ENCODE peak calls at places on chromosomes 11 and 22, in seven cellular contexts. C is K562, Q is SK-N-SH, N is GM12892, L is H1, B is GM12878, J is HepG2. H is an unnamed sample.

GRCh38 chr11:86374586-86374985 is at the start of gene CCDC81:
- DNase-seq in B (no peak), J (no peak), C (no peak), N (no peak), L (peak), Q (no peak), H (no peak)

GRCh38 chr22:33101550-33101949 is 43.4 kb upstream of the SYN3 start:
- DNase-seq in J (no peak), N (no peak), Q (peak), B (no peak), C (no peak), L (no peak), H (no peak)

GRCh38 chr11:26227311-26227710 is 104.6 kb upstream of the ANO3 start:
- DNase-seq in N (no peak), C (no peak), L (no peak), B (peak), J (peak), Q (peak), H (no peak)

GRCh38 chr11:122717264-122717867 is 61.8 kb downstream of the UBASH3B start:
- DNase-seq in L (no peak), N (peak), Q (no peak), J (no peak), C (no peak), B (peak), H (peak)

GRCh38 chr22:48428556-48429371 is 1398.9 kb downstream of the BRD1 start:
- DNase-seq in Q (no peak), C (no peak), B (no peak), L (no peak), N (no peak), J (no peak), H (no peak)

GRCh38 chr11:62721994-62722393 is 5.3 kb downstream of the HNRNPUL2 start:
- DNase-seq in C (no peak), J (peak), N (no peak), B (no peak), L (no peak), Q (no peak), H (no peak)

GRCh38 chr11:72740562-72741428 is 11.4 kb downstream of the ARAP1 start:
- DNase-seq in C (no peak), J (no peak), N (no peak), L (no peak), Q (no peak), B (no peak), H (no peak)

GRCh38 chr11:44416776-44417175 is 106.8 kb upstream of the ALX4 start:
- DNase-seq in Q (no peak), C (no peak), L (no peak), J (no peak), B (no peak), N (no peak), H (no peak)

GRCh38 chr11:121479355-121479754 is 26.6 kb upstream of the SORL1-AS1 start:
- DNase-seq in C (no peak), L (no peak), B (no peak), N (no peak), Q (no peak), J (no peak), H (no peak)

GRCh38 chr11:94379619-94380018 is 21.6 kb downstream of the GPR83 start:
- DNase-seq in Q (no peak), N (no peak), C (no peak), B (no peak), J (no peak), L (no peak), H (no peak)

GRCh38 chr22:20238567-20239062 is 29.5 kb downstream of the RTN4R start:
- DNase-seq in N (peak), L (peak), Q (peak), J (peak), B (no peak), C (peak), H (peak)

GRCh38 chr11:63745304-63746170 is 23.0 kb downstream of the ZFTA start:
- DNase-seq in J (no peak), C (no peak), L (no peak), N (no peak), Q (no peak), B (no peak), H (no peak)

GRCh38 chr22:20946080-20946986 is 20.7 kb upstream of the AIFM3 start:
- DNase-seq in C (no peak), L (no peak), Q (no peak), B (no peak), J (no peak), N (no peak), H (no peak)

GRCh38 chr11:10476342-10476741 is 21.3 kb downstream of the AMPD3 start:
- DNase-seq in J (no peak), L (no peak), C (no peak), Q (no peak), B (no peak), N (no peak), H (no peak)

GRCh38 chr11:1875093-1875785 is 16.5 kb downstream of the PRR33 start:
- DNase-seq in C (no peak), Q (peak), N (no peak), L (no peak), J (no peak), B (no peak), H (peak)

GRCh38 chr22:35219012-35219411 is 38.3 kb upstream of the HMGXB4 start:
- DNase-seq in Q (no peak), C (peak), L (no peak), B (no peak), N (no peak), J (no peak), H (no peak)

GRCh38 chr22:39443416-39443815 is 13.4 kb upstream of the MGAT3 start:
- DNase-seq in N (no peak), B (no peak), Q (no peak), J (no peak), L (no peak), C (no peak), H (no peak)

GRCh38 chr11:74474316-74474715 is 7.0 kb upstream of the KCNE3 start:
- DNase-seq in Q (no peak), C (no peak), L (no peak), N (no peak), J (no peak), B (no peak), H (no peak)

GRCh38 chr11:13691296-13691899 is 22.9 kb downstream of the FAR1 start:
- DNase-seq in N (no peak), J (no peak), Q (no peak), B (no peak), L (no peak), C (no peak), H (no peak)

GRCh38 chr11:121451982-121452608 is at the start of gene SORL1:
- DNase-seq in C (peak), B (no peak), J (peak), N (peak), L (peak), Q (peak), H (peak)

GRCh38 chr11:38672445-38672844 is 2074.4 kb upstream of the RAG2 start:
- DNase-seq in Q (no peak), J (no peak), B (no peak), N (no peak), C (no peak), L (no peak), H (no peak)

GRCh38 chr11:70240337-70240736 is 30.2 kb upstream of the PPFIA1 start:
- DNase-seq in L (no peak), B (no peak), J (no peak), N (no peak), C (no peak), Q (no peak), H (no peak)

GRCh38 chr22:27518583-27519437 is 282.7 kb downstream of the MN1 start:
- DNase-seq in J (no peak), B (no peak), Q (peak), N (no peak), C (no peak), L (no peak), H (no peak)

GRCh38 chr22:20551805-20552449 is 44.5 kb downstream of the MED15 start:
- DNase-seq in J (peak), L (no peak), N (no peak), Q (no peak), B (no peak), C (no peak), H (no peak)

GRCh38 chr11:28529540-28530410 is 421.6 kb downstream of the METTL15 start:
- DNase-seq in B (no peak), J (peak), N (no peak), L (no peak), Q (peak), C (peak), H (no peak)

DNA sequence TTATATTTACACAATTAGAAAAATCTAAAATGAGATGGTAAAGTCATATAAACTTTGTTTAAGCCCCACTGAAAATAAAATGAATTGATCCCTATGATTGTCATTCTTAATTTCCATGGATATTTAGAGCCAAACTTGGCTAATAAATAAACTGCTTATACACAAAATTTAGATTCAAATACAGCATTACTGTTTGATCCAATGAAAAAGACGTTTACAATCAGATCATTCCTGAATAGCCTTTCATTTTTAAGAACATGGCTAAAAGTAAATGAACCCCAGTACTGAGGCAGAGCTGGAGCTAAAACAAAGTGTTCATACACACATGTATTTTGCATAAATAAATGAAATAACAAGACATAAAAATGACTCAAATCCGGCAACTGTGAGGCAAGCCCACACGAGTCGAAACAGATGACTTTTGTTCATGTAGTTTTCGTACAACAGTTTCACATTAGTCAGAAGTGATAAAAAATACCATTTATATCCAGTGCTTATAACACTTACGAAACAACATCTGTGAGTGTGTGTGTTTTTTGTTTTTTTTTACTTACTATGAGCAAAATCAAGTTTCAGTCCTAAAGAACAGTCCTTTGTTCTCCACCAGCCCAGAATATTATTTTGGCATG is 386.5 kb downstream of the SOX6 start:
- DNase-seq in Q (no peak), C (no peak), B (peak), N (no peak), L (no peak), J (no peak), H (no peak)
- TF ChIP-seq POLR2AphosphoS5 in Q (no peak), C (no peak), B (no peak), N (no peak), L (no peak), J (no peak), H (no peak)

DNA sequence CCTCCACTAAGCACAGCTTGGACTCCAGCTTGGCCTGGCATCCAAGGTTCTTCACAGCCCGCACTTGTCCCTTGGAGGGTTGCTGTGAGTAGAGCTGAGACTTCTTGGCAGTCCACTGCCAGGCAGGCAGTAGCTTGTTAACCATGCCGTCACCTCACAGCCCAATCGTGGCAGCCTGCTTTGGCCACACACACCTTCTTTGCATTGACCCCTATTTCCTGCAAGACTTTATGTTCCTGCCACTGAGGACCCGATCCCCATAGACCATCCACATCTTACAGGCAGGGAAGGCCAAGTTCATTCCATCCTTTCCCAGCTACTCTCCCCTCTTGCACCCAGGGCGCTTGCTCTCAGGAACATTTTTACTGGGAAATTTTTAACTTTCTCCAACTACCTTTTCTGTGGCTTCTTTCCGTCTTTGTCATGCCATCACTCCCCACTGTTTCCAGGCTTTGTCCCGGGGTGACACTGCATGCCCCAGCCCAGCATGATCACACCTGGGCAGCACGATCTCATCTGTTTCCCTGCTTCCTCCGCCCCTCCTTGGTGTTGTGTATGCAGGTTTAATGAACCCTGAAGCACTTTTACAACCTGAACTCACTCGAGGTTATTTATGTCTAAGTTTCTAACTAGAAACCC is 2.6 kb upstream of the PYGM start:
- DNase-seq in Q (peak), L (no peak), C (no peak), B (no peak), N (no peak), J (no peak), H (peak)
- TF ChIP-seq TAF1 in Q (no peak), L (no peak), C (no peak), B (no peak), N (no peak), J (no peak), H (no peak)

GRCh38 chr22:40482886-40483285 is 112.5 kb downstream of the SGSM3 start:
- DNase-seq in L (no peak), N (no peak), B (no peak), C (no peak), Q (no peak), J (no peak), H (no peak)

GRCh38 chr22:40486962-40487602 is 116.7 kb downstream of the SGSM3 start:
- DNase-seq in L (no peak), C (no peak), B (no peak), N (no peak), J (no peak), Q (no peak), H (no peak)

GRCh38 chr22:40487663-40488249 is 117.4 kb downstream of the SGSM3 start:
- DNase-seq in N (no peak), B (no peak), C (peak), J (peak), L (no peak), Q (peak), H (no peak)

GRCh38 chr22:40485813-40486610 is 115.6 kb downstream of the SGSM3 start:
- DNase-seq in L (no peak), Q (no peak), N (no peak), C (no peak), B (no peak), J (no peak), H (no peak)

GRCh38 chr22:40484906-40485660 is 114.7 kb downstream of the SGSM3 start:
- DNase-seq in Q (no peak), B (no peak), C (no peak), L (no peak), J (no peak), N (no peak), H (no peak)
- TF ChIP-seq POLR2AphosphoS5 in Q (no peak), B (no peak), C (no peak), L (no peak), J (no peak), N (no peak), H (no peak)

GRCh38 chr11:132245558-132246385 is 875.4 kb downstream of the NTM start:
- DNase-seq in J (no peak), L (no peak), Q (no peak), C (no peak), N (no peak), B (no peak), H (no peak)
- TF ChIP-seq TAF1 in J (no peak), L (no peak), Q (no peak), C (no peak), N (no peak), B (no peak), H (no peak)

DNA sequence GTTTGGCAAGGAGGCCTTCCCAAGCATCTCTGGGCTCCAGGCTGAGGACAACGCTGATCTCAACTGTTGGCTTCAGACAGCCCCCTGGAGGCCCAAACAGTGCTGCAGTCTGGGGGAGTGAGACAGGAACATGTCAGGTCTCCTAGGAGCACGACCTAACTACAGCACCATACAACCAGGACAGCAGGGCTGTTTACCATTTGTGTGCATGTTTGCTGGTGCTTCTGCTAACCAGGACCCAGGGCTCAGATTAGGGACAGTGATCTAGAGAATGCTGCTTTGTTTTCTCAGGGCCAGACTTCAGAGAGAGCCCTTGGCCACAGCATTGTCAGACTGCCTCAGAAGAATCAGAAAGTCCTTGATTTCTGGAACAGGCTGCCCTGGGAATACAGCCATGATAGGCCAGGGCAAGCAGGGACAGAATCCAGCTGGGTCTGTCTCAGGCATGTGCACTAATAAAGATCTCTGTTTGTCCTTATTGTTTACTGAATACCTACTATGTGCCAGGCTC is 126.5 kb downstream of the VPREB1 start:
- DNase-seq in B (no peak), C (peak), L (no peak), Q (no peak), J (no peak), N (no peak), H (no peak)
- TF ChIP-seq POLR2AphosphoS5 in B (no peak), C (no peak), L (no peak), Q (no peak), J (no peak), N (no peak), H (no peak)

GRCh38 chr11:64877390-64878222 is 815 bp downstream of the EHD1 start:
- DNase-seq in L (no peak), N (no peak), B (no peak), Q (peak), C (peak), J (no peak), H (no peak)
- TF ChIP-seq TAF1 in L (no peak), N (no peak), B (peak), Q (no peak), C (no peak), J (no peak), H (no peak)